ENCODE peak calls at places on chromosomes 3 and 15, in five cellular contexts. P, S, T, H and V are unnamed samples.

GRCh38 chr3:123692041-123692440 is 107.2 kb upstream of the HACD2 start:
- DNase-seq in P (no peak), S (peak), T (no peak), H (no peak), V (no peak)

GRCh38 chr3:186759231-186759930 is 24.0 kb upstream of the EIF4A2 start:
- DNase-seq in P (no peak), S (no peak), T (no peak), H (no peak), V (no peak)

GRCh38 chr3:171201825-171202224 is 175.3 kb upstream of the SLC2A2 start:
- DNase-seq in P (no peak), S (no peak), T (no peak), H (no peak), V (no peak)

GRCh38 chr3:129796146-129796545 is 97.4 kb downstream of the TMCC1 start:
- DNase-seq in P (no peak), S (no peak), T (no peak), H (no peak), V (no peak)

GRCh38 chr3:171260899-171261298 is 199.3 kb downstream of the TNIK start:
- DNase-seq in P (no peak), S (no peak), T (no peak), H (no peak), V (no peak)

GRCh38 chr3:69179740-69180372 is 57.5 kb upstream of the LMOD3 start:
- DNase-seq in P (no peak), S (no peak), T (no peak), H (no peak), V (no peak)

GRCh38 chr15:67085818-67086649 is 20.6 kb downstream of the SMAD3 start:
- DNase-seq in P (peak), S (peak), T (no peak), H (no peak), V (no peak)

GRCh38 chr3:53534216-53534615 is 39.8 kb downstream of the CACNA1D start:
- DNase-seq in P (no peak), S (no peak), T (no peak), H (no peak), V (no peak)

GRCh38 chr3:16338124-16338523 is 73.1 kb downstream of the OXNAD1 start:
- DNase-seq in P (peak), S (peak), T (peak), H (no peak), V (peak)

GRCh38 chr3:54900954-54901591 is 26.8 kb downstream of the LRTM1 start:
- DNase-seq in P (no peak), S (peak), T (no peak), H (no peak), V (no peak)

GRCh38 chr3:171383206-171384018 is 76.8 kb downstream of the TNIK start:
- DNase-seq in P (no peak), S (peak), T (no peak), H (no peak), V (no peak)

GRCh38 chr15:93987068-93987467 is 244.3 kb upstream of the MCTP2 start:
- DNase-seq in P (peak), S (no peak), T (no peak), H (no peak), V (no peak)

GRCh38 chr3:9903238-9903624 is 583 bp downstream of the IL17RE start:
- DNase-seq in P (no peak), S (peak), T (no peak), H (no peak), V (no peak)

GRCh38 chr3:122994954-122995353 is 32.6 kb downstream of the SEMA5B start:
- DNase-seq in P (no peak), S (no peak), T (no peak), H (no peak), V (no peak)

GRCh38 chr15:32849769-32850668 is 132.2 kb downstream of the GREM1 start:
- DNase-seq in P (no peak), S (peak), T (no peak), H (no peak), V (no peak)